ENCODE peak calls at places on chromosomes 2 and 18, in five cellular contexts. One of them, this sample, is unnamed.

GRCh38 chr2:189213226-189213625 is 33.7 kb upstream of the COL5A2 start:
- DNase-seq in cortex of kidney: no peak
- DNase-seq in EH: no peak
- DNase-seq in effector CD4-positive, alpha-beta T cell: no peak
- DNase-seq in T-helper 17 cell: no peak
- DNase-seq in this sample: no peak

GRCh38 chr2:177682006-177682405 is 289.4 kb downstream of the AGPS start:
- DNase-seq in T-helper 17 cell: no peak
- DNase-seq in EH: no peak
- DNase-seq in effector CD4-positive, alpha-beta T cell: no peak
- DNase-seq in cortex of kidney: no peak
- DNase-seq in this sample: no peak

GRCh38 chr2:69436937-69437750 is at the start of gene NFU1:
- DNase-seq in EH: peak; percentile 96
- DNase-seq in effector CD4-positive, alpha-beta T cell: peak; percentile 74
- DNase-seq in cortex of kidney: peak; percentile 6
- DNase-seq in T-helper 17 cell: peak; percentile 71
- DNase-seq in this sample: peak; percentile 96

GRCh38 chr2:117856415-117857210 is 42.1 kb downstream of the DDX18 start:
- DNase-seq in T-helper 17 cell: no peak
- DNase-seq in cortex of kidney: no peak
- DNase-seq in effector CD4-positive, alpha-beta T cell: no peak
- DNase-seq in EH: peak; percentile 99
- DNase-seq in this sample: peak; percentile 97

GRCh38 chr2:181846359-181846758 is 45.2 kb upstream of the ITPRID2 start:
- DNase-seq in cortex of kidney: no peak
- DNase-seq in effector CD4-positive, alpha-beta T cell: no peak
- DNase-seq in EH: no peak
- DNase-seq in T-helper 17 cell: no peak
- DNase-seq in this sample: no peak

GRCh38 chr18:73756256-73757091 is 391.2 kb downstream of the FBXO15 start:
- DNase-seq in T-helper 17 cell: no peak
- DNase-seq in EH: no peak
- DNase-seq in effector CD4-positive, alpha-beta T cell: no peak
- DNase-seq in cortex of kidney: no peak
- DNase-seq in this sample: no peak

GRCh38 chr2:42876280-42876840 is 84.0 kb upstream of the HAAO start:
- DNase-seq in T-helper 17 cell: no peak
- DNase-seq in cortex of kidney: no peak
- DNase-seq in EH: peak; percentile 15
- DNase-seq in effector CD4-positive, alpha-beta T cell: no peak
- DNase-seq in this sample: peak; percentile 71

GRCh38 chr2:219748673-219749570 is 121.5 kb downstream of the SLC4A3 start:
- DNase-seq in cortex of kidney: no peak
- DNase-seq in T-helper 17 cell: no peak
- DNase-seq in effector CD4-positive, alpha-beta T cell: no peak
- DNase-seq in EH: peak; percentile 18
- DNase-seq in this sample: no peak

GRCh38 chr2:53486185-53486584 is 281.4 kb upstream of the CHAC2 start:
- DNase-seq in EH: no peak
- DNase-seq in cortex of kidney: no peak
- DNase-seq in effector CD4-positive, alpha-beta T cell: no peak
- DNase-seq in T-helper 17 cell: no peak
- DNase-seq in this sample: no peak

GRCh38 chr2:210861038-210861665 is 304.8 kb downstream of the CPS1 start:
- DNase-seq in EH: no peak
- DNase-seq in cortex of kidney: no peak
- DNase-seq in effector CD4-positive, alpha-beta T cell: no peak
- DNase-seq in T-helper 17 cell: no peak
- DNase-seq in this sample: no peak

GRCh38 chr2:197215988-197216979 is 94.3 kb downstream of the ANKRD44 start:
- DNase-seq in cortex of kidney: no peak
- DNase-seq in EH: peak; percentile 46
- DNase-seq in effector CD4-positive, alpha-beta T cell: no peak
- DNase-seq in T-helper 17 cell: no peak
- DNase-seq in this sample: peak; percentile 22

GRCh38 chr18:3885209-3885792 is 435.3 kb downstream of the TGIF1 start:
- DNase-seq in cortex of kidney: no peak
- DNase-seq in EH: peak; percentile 15
- DNase-seq in T-helper 17 cell: no peak
- DNase-seq in effector CD4-positive, alpha-beta T cell: no peak
- DNase-seq in this sample: no peak

GRCh38 chr2:100658017-100658416 is 95.2 kb downstream of the PDCL3 start:
- DNase-seq in cortex of kidney: no peak
- DNase-seq in T-helper 17 cell: no peak
- DNase-seq in EH: no peak
- DNase-seq in effector CD4-positive, alpha-beta T cell: no peak
- DNase-seq in this sample: no peak

GRCh38 chr2:83784315-83784714 is 674.8 kb downstream of the SUCLG1 start:
- DNase-seq in T-helper 17 cell: no peak
- DNase-seq in cortex of kidney: no peak
- DNase-seq in EH: no peak
- DNase-seq in effector CD4-positive, alpha-beta T cell: no peak
- DNase-seq in this sample: no peak

GRCh38 chr2:128153786-128154185 is 62.8 kb downstream of the UGGT1 start:
- DNase-seq in T-helper 17 cell: no peak
- DNase-seq in cortex of kidney: no peak
- DNase-seq in effector CD4-positive, alpha-beta T cell: no peak
- DNase-seq in EH: no peak
- DNase-seq in this sample: no peak

This sample was measured in AG10803.